ENCODE peak calls at places on chromosomes 7 and 10, in ten cellular contexts. Y is uterus, H is IMR-90, W is MCF 10A, Z is AG04450, S is fibroblast of lung, J is Caco-2, L is spleen, I is brain microvascular endothelial cell, B is ovary. N is an unnamed sample.

GRCh38 chr10:27998954-27999275 is at the start of gene ODAD2:
- DNase-seq in S (no peak), Z (no peak), L (no peak), J (no peak), H (no peak), Y (no peak), B (no peak), W (no peak), I (no peak), N (no peak)

GRCh38 chr7:148944935-148945934 is 61.1 kb upstream of the EZH2 start:
- DNase-seq in Y (no peak), Z (peak; percentile 21), B (no peak), J (no peak), L (peak; percentile 35), W (peak; percentile 61), I (peak; percentile 17), H (peak; percentile 66), S (peak; percentile 49), N (no peak)

GRCh38 chr7:116553168-116553567 is 28.3 kb downstream of the CAV1 start:
- DNase-seq in Y (no peak), H (no peak), J (no peak), W (no peak), Z (no peak), S (no peak), B (no peak), I (no peak), L (no peak), N (no peak)

GRCh38 chr7:103609778-103610177 is 163.8 kb upstream of the SLC26A5 start:
- DNase-seq in I (no peak), W (no peak), J (no peak), Z (no peak), L (no peak), H (no peak), S (no peak), B (no peak), Y (no peak), N (no peak)

GRCh38 chr7:101606176-101606923 is 22.7 kb downstream of the MYL10 start:
- DNase-seq in Y (no peak), L (peak; percentile 59), B (no peak), J (no peak), H (no peak), W (no peak), I (no peak), Z (no peak), S (no peak), N (no peak)

GRCh38 chr7:29287366-29287765 is 92.8 kb downstream of the CHN2 start:
- DNase-seq in I (peak; percentile 82), J (no peak), H (peak; percentile 31), S (peak; percentile 95), Z (no peak), W (peak; percentile 91), Y (no peak), L (no peak), B (no peak), N (no peak)

GRCh38 chr10:52539463-52539862 is 225.4 kb downstream of the DKK1 start:
- DNase-seq in S (peak; percentile 89), L (no peak), I (peak; percentile 40), Y (no peak), Z (no peak), W (peak; percentile 42), H (peak; percentile 47), B (no peak), J (no peak), N (no peak)

GRCh38 chr7:51017576-51018535 is 235.2 kb upstream of the GRB10 start:
- DNase-seq in W (no peak), B (no peak), L (no peak), H (no peak), J (no peak), S (no peak), I (no peak), Y (no peak), Z (no peak), N (no peak)

GRCh38 chr7:39405591-39405990 is 160.6 kb upstream of the YAE1 start:
- DNase-seq in W (no peak), B (no peak), J (no peak), I (no peak), Z (no peak), H (no peak), S (no peak), L (no peak), Y (no peak), N (no peak)

GRCh38 chr7:133528796-133529195 is 275.9 kb downstream of the EXOC4 start:
- DNase-seq in B (no peak), Z (no peak), W (no peak), H (no peak), I (no peak), S (no peak), Y (no peak), L (no peak), J (no peak), N (no peak)

DNA sequence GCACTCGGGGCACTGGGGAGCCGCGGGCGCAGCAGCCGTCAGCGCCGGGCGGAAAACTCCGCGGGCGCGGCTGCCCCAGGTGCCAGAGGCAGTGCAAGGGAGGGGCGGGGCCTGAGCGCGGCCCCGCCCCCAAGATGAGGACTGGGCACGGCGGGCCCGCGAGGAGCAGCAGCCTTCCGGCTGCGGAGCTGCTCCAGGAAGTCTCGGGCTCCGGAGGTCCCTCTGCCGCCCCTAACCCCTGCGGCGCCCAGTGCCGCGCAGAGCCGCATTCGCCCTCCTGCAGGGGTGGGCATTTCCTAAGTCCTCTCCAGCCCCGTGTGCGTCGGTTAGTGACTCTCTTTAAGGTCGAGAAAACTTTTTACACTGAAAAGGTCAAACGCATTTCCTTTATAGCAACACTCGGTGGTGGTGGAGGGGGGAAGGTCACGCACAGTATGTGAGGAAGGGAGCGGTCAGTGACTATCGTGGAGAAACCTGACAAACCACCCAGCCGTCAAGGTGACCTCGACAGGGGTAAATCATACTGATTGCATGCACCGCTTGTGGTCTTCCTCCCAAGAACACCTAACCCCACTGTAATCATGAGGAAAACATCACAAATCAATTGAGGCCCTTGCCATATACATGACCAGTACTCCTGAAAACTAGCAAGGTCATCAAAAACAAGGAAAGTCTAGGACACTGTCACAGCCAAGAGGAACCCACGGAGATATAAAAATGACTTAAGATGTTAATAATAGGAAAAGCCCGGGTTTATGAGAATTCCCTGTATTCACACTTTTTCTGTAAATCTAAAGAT is at the start of gene ANXA11:
- DNase-seq in S (peak; percentile 61), B (peak; percentile 86), W (peak; percentile 80), Z (no peak), Y (peak; percentile 86), H (peak; percentile 54), I (peak; percentile 51), L (peak; percentile 96), J (peak; percentile 89), N (peak; percentile 82)
- TF ChIP-seq CTCF in S (no peak), B (no peak), W (no peak), Z (no peak), Y (no peak), H (no peak), I (no peak), L (no peak), J (peak; percentile 3), N (no peak)

DNA sequence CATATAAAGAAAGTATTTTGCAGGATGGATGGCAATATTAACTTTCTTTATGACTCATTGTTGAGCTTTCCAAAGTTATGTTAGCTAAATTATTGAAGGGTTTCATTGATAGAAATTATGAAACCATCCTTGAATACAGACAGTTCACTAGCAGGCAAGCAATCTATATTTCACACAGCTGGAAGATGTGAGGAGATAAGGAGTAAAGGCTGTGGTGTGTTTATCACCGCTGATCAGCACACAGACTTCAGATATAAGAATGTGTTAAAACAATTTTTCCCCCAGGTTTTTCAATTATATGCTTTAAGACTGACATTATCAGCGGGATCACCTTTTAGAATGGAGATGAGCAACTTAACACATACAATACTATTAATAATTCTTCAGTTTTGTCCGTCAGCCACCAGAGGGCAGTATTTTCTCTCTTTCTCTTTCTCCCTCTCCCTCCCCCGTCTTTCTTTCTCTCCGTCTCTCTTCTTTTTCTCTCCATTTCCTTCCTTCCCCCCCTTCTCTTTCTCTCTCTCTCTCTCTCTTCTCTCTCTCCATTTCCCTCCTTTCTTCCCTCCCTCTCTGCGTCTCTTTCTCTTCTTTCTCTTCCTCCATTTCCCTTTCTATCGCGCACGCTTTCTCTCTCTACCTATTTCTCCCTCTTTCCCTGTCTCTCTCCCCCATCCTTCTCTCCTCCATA is 62.9 kb upstream of the FAM171A1 start:
- DNase-seq in Z (peak; percentile 36), L (no peak), B (no peak), W (peak; percentile 69), H (peak; percentile 46), Y (no peak), I (peak; percentile 45), S (peak; percentile 32), J (no peak), N (peak; percentile 44)
- TF ChIP-seq CTCF in Z (peak; percentile 64), L (peak; percentile 47), B (peak; percentile 75), W (peak; percentile 64), H (peak; percentile 74), Y (peak; percentile 74), I (peak; percentile 65), S (peak; percentile 71), J (peak; percentile 79), N (peak; percentile 72)

GRCh38 chr7:114209968-114210367 is 204.6 kb upstream of the FOXP2 start:
- DNase-seq in Y (no peak), L (no peak), I (no peak), Z (no peak), J (no peak), W (peak; percentile 6), H (no peak), S (no peak), B (no peak), N (no peak)
- TF ChIP-seq CTCF in Y (no peak), L (no peak), I (peak; percentile 48), Z (peak; percentile 18), J (no peak), W (no peak), H (no peak), S (no peak), B (no peak), N (no peak)

GRCh38 chr10:69460576-69461242 is 9.4 kb downstream of the TSPAN15 start:
- DNase-seq in J (no peak), I (no peak), B (no peak), S (no peak), H (no peak), Y (no peak), Z (no peak), L (peak; percentile 69), W (no peak), N (no peak)
- TF ChIP-seq CTCF in J (no peak), I (no peak), B (no peak), S (no peak), H (no peak), Y (no peak), Z (no peak), L (no peak), W (no peak), N (no peak)

DNA sequence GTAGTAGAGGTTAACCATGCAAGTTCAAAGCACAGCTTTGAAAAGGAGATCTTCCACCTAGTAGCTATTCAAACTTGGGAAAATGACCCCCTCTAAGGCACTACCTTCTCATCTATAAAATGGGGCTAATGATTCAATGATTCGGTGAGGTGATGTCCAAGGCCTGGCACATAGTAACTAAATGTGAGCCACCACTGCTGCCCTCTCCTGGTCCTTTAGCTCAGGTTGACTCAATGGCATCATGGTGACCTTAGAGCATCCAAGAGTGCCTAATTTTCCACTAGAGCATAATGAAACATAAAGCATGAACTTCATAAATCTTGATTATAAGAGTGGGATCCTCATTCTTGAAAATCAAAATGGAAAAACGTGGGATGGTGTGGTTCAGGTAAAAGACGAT is 16.3 kb upstream of the PLCE1 start:
- DNase-seq in S (no peak), L (no peak), H (no peak), B (no peak), I (no peak), J (no peak), W (no peak), Y (no peak), Z (no peak), N (no peak)
- TF ChIP-seq CTCF in S (no peak), L (no peak), H (no peak), B (no peak), I (peak; percentile 31), J (no peak), W (no peak), Y (no peak), Z (no peak), N (no peak)

GRCh38 chr7:66638309-66639099 is 9.8 kb downstream of the KCTD7 start:
- DNase-seq in Y (no peak), B (no peak), S (no peak), Z (no peak), I (no peak), J (no peak), L (no peak), H (no peak), W (no peak), N (no peak)
- TF ChIP-seq CTCF in Y (no peak), B (no peak), S (no peak), Z (no peak), I (no peak), J (no peak), L (no peak), H (no peak), W (no peak), N (no peak)